ENCODE peak calls at places on chromosome 7, in ten cellular contexts. One of them, this sample, is unnamed.

GRCh38 chr7:98281757-98282652 is 519 bp downstream of the BRI3 start:
- DNase-seq in HCEC 1CT: no peak
- DNase-seq in PC-3: no peak
- DNase-seq in stimulated activated CD8-positive, alpha-beta memory T cell treated with anti-CD3 and anti-CD28 coated beads, Interleukin-7, amount 100 ng/mL, for 24 hours: no peak
- DNase-seq in Ammon's horn: no peak
- DNase-seq in H1: no peak
- DNase-seq in colonic mucosa: peak
- DNase-seq in OCI-LY7: peak
- DNase-seq in NCI-H460: no peak
- DNase-seq in activated CD4-positive, alpha-beta T cell treated with anti-CD3 and anti-CD28 coated beads, Interleukin-2, amount 10 ng/mL, durations not matched to agents 24 days and 14 days: no peak
- DNase-seq in this sample: peak

GRCh38 chr7:92723978-92724377 is 112.4 kb downstream of the CDK6 start:
- DNase-seq in colonic mucosa: no peak
- DNase-seq in stimulated activated CD8-positive, alpha-beta memory T cell treated with anti-CD3 and anti-CD28 coated beads, Interleukin-7, amount 100 ng/mL, for 24 hours: no peak
- DNase-seq in activated CD4-positive, alpha-beta T cell treated with anti-CD3 and anti-CD28 coated beads, Interleukin-2, amount 10 ng/mL, durations not matched to agents 24 days and 14 days: no peak
- DNase-seq in Ammon's horn: no peak
- DNase-seq in OCI-LY7: no peak
- DNase-seq in HCEC 1CT: no peak
- DNase-seq in NCI-H460: no peak
- DNase-seq in PC-3: no peak
- DNase-seq in H1: no peak
- DNase-seq in this sample: no peak

GRCh38 chr7:114865564-114865963 is 56.3 kb upstream of the MDFIC start:
- DNase-seq in Ammon's horn: peak
- DNase-seq in PC-3: peak
- DNase-seq in OCI-LY7: no peak
- DNase-seq in colonic mucosa: peak
- DNase-seq in stimulated activated CD8-positive, alpha-beta memory T cell treated with anti-CD3 and anti-CD28 coated beads, Interleukin-7, amount 100 ng/mL, for 24 hours: peak
- DNase-seq in activated CD4-positive, alpha-beta T cell treated with anti-CD3 and anti-CD28 coated beads, Interleukin-2, amount 10 ng/mL, durations not matched to agents 24 days and 14 days: peak
- DNase-seq in NCI-H460: peak
- DNase-seq in HCEC 1CT: peak
- DNase-seq in H1: peak
- DNase-seq in this sample: no peak

GRCh38 chr7:134493091-134493490 is 34.2 kb upstream of the AKR1B1 start:
- DNase-seq in stimulated activated CD8-positive, alpha-beta memory T cell treated with anti-CD3 and anti-CD28 coated beads, Interleukin-7, amount 100 ng/mL, for 24 hours: no peak
- DNase-seq in Ammon's horn: no peak
- DNase-seq in H1: no peak
- DNase-seq in OCI-LY7: no peak
- DNase-seq in HCEC 1CT: no peak
- DNase-seq in NCI-H460: no peak
- DNase-seq in activated CD4-positive, alpha-beta T cell treated with anti-CD3 and anti-CD28 coated beads, Interleukin-2, amount 10 ng/mL, durations not matched to agents 24 days and 14 days: no peak
- DNase-seq in colonic mucosa: no peak
- DNase-seq in PC-3: no peak
- DNase-seq in this sample: no peak

GRCh38 chr7:27814054-27814453 is 74.1 kb downstream of the TAX1BP1 start:
- DNase-seq in NCI-H460: no peak
- DNase-seq in colonic mucosa: no peak
- DNase-seq in stimulated activated CD8-positive, alpha-beta memory T cell treated with anti-CD3 and anti-CD28 coated beads, Interleukin-7, amount 100 ng/mL, for 24 hours: no peak
- DNase-seq in activated CD4-positive, alpha-beta T cell treated with anti-CD3 and anti-CD28 coated beads, Interleukin-2, amount 10 ng/mL, durations not matched to agents 24 days and 14 days: no peak
- DNase-seq in H1: no peak
- DNase-seq in OCI-LY7: no peak
- DNase-seq in PC-3: no peak
- DNase-seq in Ammon's horn: no peak
- DNase-seq in HCEC 1CT: no peak
- DNase-seq in this sample: no peak

GRCh38 chr7:68929712-68930395 is 668.4 kb upstream of the AUTS2 start:
- DNase-seq in colonic mucosa: no peak
- DNase-seq in OCI-LY7: no peak
- DNase-seq in stimulated activated CD8-positive, alpha-beta memory T cell treated with anti-CD3 and anti-CD28 coated beads, Interleukin-7, amount 100 ng/mL, for 24 hours: no peak
- DNase-seq in PC-3: no peak
- DNase-seq in activated CD4-positive, alpha-beta T cell treated with anti-CD3 and anti-CD28 coated beads, Interleukin-2, amount 10 ng/mL, durations not matched to agents 24 days and 14 days: no peak
- DNase-seq in Ammon's horn: no peak
- DNase-seq in NCI-H460: peak
- DNase-seq in H1: no peak
- DNase-seq in HCEC 1CT: no peak
- DNase-seq in this sample: no peak

GRCh38 chr7:131274986-131275385 is 52.7 kb upstream of the MKLN1 start:
- DNase-seq in OCI-LY7: no peak
- DNase-seq in colonic mucosa: no peak
- DNase-seq in NCI-H460: no peak
- DNase-seq in H1: no peak
- DNase-seq in activated CD4-positive, alpha-beta T cell treated with anti-CD3 and anti-CD28 coated beads, Interleukin-2, amount 10 ng/mL, durations not matched to agents 24 days and 14 days: no peak
- DNase-seq in PC-3: no peak
- DNase-seq in HCEC 1CT: no peak
- DNase-seq in Ammon's horn: no peak
- DNase-seq in stimulated activated CD8-positive, alpha-beta memory T cell treated with anti-CD3 and anti-CD28 coated beads, Interleukin-7, amount 100 ng/mL, for 24 hours: no peak
- DNase-seq in this sample: no peak

GRCh38 chr7:99190359-99191009 is 17.4 kb downstream of the KPNA7 start:
- DNase-seq in HCEC 1CT: no peak
- DNase-seq in OCI-LY7: no peak
- DNase-seq in stimulated activated CD8-positive, alpha-beta memory T cell treated with anti-CD3 and anti-CD28 coated beads, Interleukin-7, amount 100 ng/mL, for 24 hours: no peak
- DNase-seq in H1: no peak
- DNase-seq in Ammon's horn: no peak
- DNase-seq in activated CD4-positive, alpha-beta T cell treated with anti-CD3 and anti-CD28 coated beads, Interleukin-2, amount 10 ng/mL, durations not matched to agents 24 days and 14 days: no peak
- DNase-seq in NCI-H460: no peak
- DNase-seq in PC-3: no peak
- DNase-seq in colonic mucosa: no peak
- DNase-seq in this sample: no peak

GRCh38 chr7:94135180-94135579 is 131.0 kb upstream of the BET1 start:
- DNase-seq in PC-3: no peak
- DNase-seq in HCEC 1CT: no peak
- DNase-seq in NCI-H460: no peak
- DNase-seq in stimulated activated CD8-positive, alpha-beta memory T cell treated with anti-CD3 and anti-CD28 coated beads, Interleukin-7, amount 100 ng/mL, for 24 hours: no peak
- DNase-seq in colonic mucosa: no peak
- DNase-seq in Ammon's horn: no peak
- DNase-seq in H1: no peak
- DNase-seq in OCI-LY7: no peak
- DNase-seq in activated CD4-positive, alpha-beta T cell treated with anti-CD3 and anti-CD28 coated beads, Interleukin-2, amount 10 ng/mL, durations not matched to agents 24 days and 14 days: no peak
- DNase-seq in this sample: no peak

GRCh38 chr7:50739744-50740455 is 42.8 kb downstream of the GRB10 start:
- DNase-seq in HCEC 1CT: peak
- DNase-seq in NCI-H460: no peak
- DNase-seq in stimulated activated CD8-positive, alpha-beta memory T cell treated with anti-CD3 and anti-CD28 coated beads, Interleukin-7, amount 100 ng/mL, for 24 hours: peak
- DNase-seq in Ammon's horn: peak
- DNase-seq in activated CD4-positive, alpha-beta T cell treated with anti-CD3 and anti-CD28 coated beads, Interleukin-2, amount 10 ng/mL, durations not matched to agents 24 days and 14 days: peak
- DNase-seq in colonic mucosa: no peak
- DNase-seq in OCI-LY7: no peak
- DNase-seq in PC-3: no peak
- DNase-seq in H1: no peak
- DNase-seq in this sample: no peak

GRCh38 chr7:16594061-16594460 is 51.5 kb downstream of the ANKMY2 start:
- DNase-seq in Ammon's horn: no peak
- DNase-seq in colonic mucosa: no peak
- DNase-seq in NCI-H460: no peak
- DNase-seq in HCEC 1CT: peak
- DNase-seq in OCI-LY7: no peak
- DNase-seq in H1: no peak
- DNase-seq in activated CD4-positive, alpha-beta T cell treated with anti-CD3 and anti-CD28 coated beads, Interleukin-2, amount 10 ng/mL, durations not matched to agents 24 days and 14 days: no peak
- DNase-seq in stimulated activated CD8-positive, alpha-beta memory T cell treated with anti-CD3 and anti-CD28 coated beads, Interleukin-7, amount 100 ng/mL, for 24 hours: no peak
- DNase-seq in PC-3: peak
- DNase-seq in this sample: no peak

GRCh38 chr7:24049296-24049695 is 234.7 kb upstream of the NPY start:
- DNase-seq in stimulated activated CD8-positive, alpha-beta memory T cell treated with anti-CD3 and anti-CD28 coated beads, Interleukin-7, amount 100 ng/mL, for 24 hours: no peak
- DNase-seq in NCI-H460: no peak
- DNase-seq in H1: no peak
- DNase-seq in activated CD4-positive, alpha-beta T cell treated with anti-CD3 and anti-CD28 coated beads, Interleukin-2, amount 10 ng/mL, durations not matched to agents 24 days and 14 days: no peak
- DNase-seq in OCI-LY7: no peak
- DNase-seq in PC-3: no peak
- DNase-seq in Ammon's horn: no peak
- DNase-seq in colonic mucosa: no peak
- DNase-seq in HCEC 1CT: no peak
- DNase-seq in this sample: no peak

GRCh38 chr7:23277359-23277989 is 21.7 kb upstream of the MALSU1 start:
- DNase-seq in OCI-LY7: peak
- DNase-seq in H1: no peak
- DNase-seq in activated CD4-positive, alpha-beta T cell treated with anti-CD3 and anti-CD28 coated beads, Interleukin-2, amount 10 ng/mL, durations not matched to agents 24 days and 14 days: peak
- DNase-seq in Ammon's horn: peak
- DNase-seq in PC-3: peak
- DNase-seq in stimulated activated CD8-positive, alpha-beta memory T cell treated with anti-CD3 and anti-CD28 coated beads, Interleukin-7, amount 100 ng/mL, for 24 hours: no peak
- DNase-seq in HCEC 1CT: peak
- DNase-seq in NCI-H460: peak
- DNase-seq in colonic mucosa: peak
- DNase-seq in this sample: peak

GRCh38 chr7:11120068-11120664 is 146.5 kb downstream of the PHF14 start:
- DNase-seq in H1: no peak
- DNase-seq in Ammon's horn: no peak
- DNase-seq in stimulated activated CD8-positive, alpha-beta memory T cell treated with anti-CD3 and anti-CD28 coated beads, Interleukin-7, amount 100 ng/mL, for 24 hours: no peak
- DNase-seq in activated CD4-positive, alpha-beta T cell treated with anti-CD3 and anti-CD28 coated beads, Interleukin-2, amount 10 ng/mL, durations not matched to agents 24 days and 14 days: no peak
- DNase-seq in PC-3: no peak
- DNase-seq in NCI-H460: no peak
- DNase-seq in OCI-LY7: no peak
- DNase-seq in HCEC 1CT: no peak
- DNase-seq in colonic mucosa: no peak
- DNase-seq in this sample: no peak

GRCh38 chr7:1487466-1487865 is 16.7 kb downstream of the INTS1 start:
- DNase-seq in NCI-H460: no peak
- DNase-seq in activated CD4-positive, alpha-beta T cell treated with anti-CD3 and anti-CD28 coated beads, Interleukin-2, amount 10 ng/mL, durations not matched to agents 24 days and 14 days: no peak
- DNase-seq in colonic mucosa: no peak
- DNase-seq in OCI-LY7: no peak
- DNase-seq in HCEC 1CT: no peak
- DNase-seq in stimulated activated CD8-positive, alpha-beta memory T cell treated with anti-CD3 and anti-CD28 coated beads, Interleukin-7, amount 100 ng/mL, for 24 hours: no peak
- DNase-seq in PC-3: no peak
- DNase-seq in H1: no peak
- DNase-seq in Ammon's horn: no peak
- DNase-seq in this sample: no peak

GRCh38 chr7:18978108-18978495 is 139.3 kb downstream of the TWIST1 start:
- DNase-seq in activated CD4-positive, alpha-beta T cell treated with anti-CD3 and anti-CD28 coated beads, Interleukin-2, amount 10 ng/mL, durations not matched to agents 24 days and 14 days: no peak
- DNase-seq in NCI-H460: no peak
- DNase-seq in colonic mucosa: no peak
- DNase-seq in OCI-LY7: no peak
- DNase-seq in stimulated activated CD8-positive, alpha-beta memory T cell treated with anti-CD3 and anti-CD28 coated beads, Interleukin-7, amount 100 ng/mL, for 24 hours: no peak
- DNase-seq in H1: no peak
- DNase-seq in PC-3: peak
- DNase-seq in HCEC 1CT: peak
- DNase-seq in Ammon's horn: peak
- DNase-seq in this sample: no peak

GRCh38 chr7:95922191-95922590 is 149.8 kb downstream of the DYNC1I1 start:
- DNase-seq in HCEC 1CT: peak
- DNase-seq in NCI-H460: no peak
- DNase-seq in activated CD4-positive, alpha-beta T cell treated with anti-CD3 and anti-CD28 coated beads, Interleukin-2, amount 10 ng/mL, durations not matched to agents 24 days and 14 days: no peak
- DNase-seq in H1: no peak
- DNase-seq in stimulated activated CD8-positive, alpha-beta memory T cell treated with anti-CD3 and anti-CD28 coated beads, Interleukin-7, amount 100 ng/mL, for 24 hours: no peak
- DNase-seq in colonic mucosa: no peak
- DNase-seq in Ammon's horn: no peak
- DNase-seq in PC-3: peak
- DNase-seq in OCI-LY7: no peak
- DNase-seq in this sample: no peak

GRCh38 chr7:30140456-30140855 is 5.7 kb downstream of the MTURN start:
- DNase-seq in NCI-H460: no peak
- DNase-seq in Ammon's horn: no peak
- DNase-seq in OCI-LY7: no peak
- DNase-seq in PC-3: no peak
- DNase-seq in stimulated activated CD8-positive, alpha-beta memory T cell treated with anti-CD3 and anti-CD28 coated beads, Interleukin-7, amount 100 ng/mL, for 24 hours: no peak
- DNase-seq in colonic mucosa: no peak
- DNase-seq in H1: no peak
- DNase-seq in activated CD4-positive, alpha-beta T cell treated with anti-CD3 and anti-CD28 coated beads, Interleukin-2, amount 10 ng/mL, durations not matched to agents 24 days and 14 days: no peak
- DNase-seq in HCEC 1CT: no peak
- DNase-seq in this sample: peak

GRCh38 chr7:91276909-91277308 is 12.7 kb downstream of the FZD1 start:
- DNase-seq in stimulated activated CD8-positive, alpha-beta memory T cell treated with anti-CD3 and anti-CD28 coated beads, Interleukin-7, amount 100 ng/mL, for 24 hours: no peak
- DNase-seq in HCEC 1CT: no peak
- DNase-seq in NCI-H460: no peak
- DNase-seq in Ammon's horn: no peak
- DNase-seq in H1: no peak
- DNase-seq in activated CD4-positive, alpha-beta T cell treated with anti-CD3 and anti-CD28 coated beads, Interleukin-2, amount 10 ng/mL, durations not matched to agents 24 days and 14 days: no peak
- DNase-seq in colonic mucosa: no peak
- DNase-seq in PC-3: no peak
- DNase-seq in OCI-LY7: no peak
- DNase-seq in this sample: no peak

GRCh38 chr7:47738563-47739166 is 156.8 kb upstream of the TNS3 start:
- DNase-seq in stimulated activated CD8-positive, alpha-beta memory T cell treated with anti-CD3 and anti-CD28 coated beads, Interleukin-7, amount 100 ng/mL, for 24 hours: no peak
- DNase-seq in OCI-LY7: no peak
- DNase-seq in activated CD4-positive, alpha-beta T cell treated with anti-CD3 and anti-CD28 coated beads, Interleukin-2, amount 10 ng/mL, durations not matched to agents 24 days and 14 days: no peak
- DNase-seq in colonic mucosa: no peak
- DNase-seq in PC-3: no peak
- DNase-seq in NCI-H460: no peak
- DNase-seq in H1: no peak
- DNase-seq in Ammon's horn: no peak
- DNase-seq in HCEC 1CT: no peak
- DNase-seq in this sample: no peak

GRCh38 chr7:155862516-155863257 is 50.4 kb upstream of the SHH start:
- DNase-seq in OCI-LY7: no peak
- DNase-seq in H1: peak
- DNase-seq in colonic mucosa: peak
- DNase-seq in PC-3: no peak
- DNase-seq in HCEC 1CT: no peak
- DNase-seq in stimulated activated CD8-positive, alpha-beta memory T cell treated with anti-CD3 and anti-CD28 coated beads, Interleukin-7, amount 100 ng/mL, for 24 hours: no peak
- DNase-seq in NCI-H460: no peak
- DNase-seq in activated CD4-positive, alpha-beta T cell treated with anti-CD3 and anti-CD28 coated beads, Interleukin-2, amount 10 ng/mL, durations not matched to agents 24 days and 14 days: no peak
- DNase-seq in Ammon's horn: no peak
- DNase-seq in this sample: no peak

GRCh38 chr7:114269714-114270113 is 144.9 kb upstream of the FOXP2 start:
- DNase-seq in HCEC 1CT: no peak
- DNase-seq in activated CD4-positive, alpha-beta T cell treated with anti-CD3 and anti-CD28 coated beads, Interleukin-2, amount 10 ng/mL, durations not matched to agents 24 days and 14 days: no peak
- DNase-seq in OCI-LY7: no peak
- DNase-seq in stimulated activated CD8-positive, alpha-beta memory T cell treated with anti-CD3 and anti-CD28 coated beads, Interleukin-7, amount 100 ng/mL, for 24 hours: no peak
- DNase-seq in NCI-H460: no peak
- DNase-seq in PC-3: no peak
- DNase-seq in H1: no peak
- DNase-seq in colonic mucosa: no peak
- DNase-seq in Ammon's horn: no peak
- DNase-seq in this sample: no peak

GRCh38 chr7:101913876-101914275 is 96.5 kb downstream of the CUX1 start:
- DNase-seq in NCI-H460: no peak
- DNase-seq in H1: no peak
- DNase-seq in HCEC 1CT: no peak
- DNase-seq in stimulated activated CD8-positive, alpha-beta memory T cell treated with anti-CD3 and anti-CD28 coated beads, Interleukin-7, amount 100 ng/mL, for 24 hours: no peak
- DNase-seq in Ammon's horn: no peak
- DNase-seq in PC-3: no peak
- DNase-seq in activated CD4-positive, alpha-beta T cell treated with anti-CD3 and anti-CD28 coated beads, Interleukin-2, amount 10 ng/mL, durations not matched to agents 24 days and 14 days: no peak
- DNase-seq in colonic mucosa: no peak
- DNase-seq in OCI-LY7: no peak
- DNase-seq in this sample: peak

GRCh38 chr7:110839866-110840265 is 251.1 kb upstream of the LRRN3 start:
- DNase-seq in stimulated activated CD8-positive, alpha-beta memory T cell treated with anti-CD3 and anti-CD28 coated beads, Interleukin-7, amount 100 ng/mL, for 24 hours: no peak
- DNase-seq in NCI-H460: no peak
- DNase-seq in PC-3: peak
- DNase-seq in HCEC 1CT: peak
- DNase-seq in Ammon's horn: peak
- DNase-seq in colonic mucosa: no peak
- DNase-seq in H1: no peak
- DNase-seq in activated CD4-positive, alpha-beta T cell treated with anti-CD3 and anti-CD28 coated beads, Interleukin-2, amount 10 ng/mL, durations not matched to agents 24 days and 14 days: no peak
- DNase-seq in OCI-LY7: no peak
- DNase-seq in this sample: no peak

GRCh38 chr7:50317221-50317678 is 12.7 kb downstream of the IKZF1 start:
- DNase-seq in HCEC 1CT: no peak
- DNase-seq in PC-3: no peak
- DNase-seq in Ammon's horn: no peak
- DNase-seq in activated CD4-positive, alpha-beta T cell treated with anti-CD3 and anti-CD28 coated beads, Interleukin-2, amount 10 ng/mL, durations not matched to agents 24 days and 14 days: peak
- DNase-seq in colonic mucosa: no peak
- DNase-seq in NCI-H460: no peak
- DNase-seq in stimulated activated CD8-positive, alpha-beta memory T cell treated with anti-CD3 and anti-CD28 coated beads, Interleukin-7, amount 100 ng/mL, for 24 hours: no peak
- DNase-seq in OCI-LY7: no peak
- DNase-seq in H1: no peak
- DNase-seq in this sample: peak

GRCh38 chr7:98826811-98827231 is 43.0 kb downstream of the TMEM130 start:
- DNase-seq in HCEC 1CT: no peak
- DNase-seq in Ammon's horn: peak
- DNase-seq in OCI-LY7: no peak
- DNase-seq in stimulated activated CD8-positive, alpha-beta memory T cell treated with anti-CD3 and anti-CD28 coated beads, Interleukin-7, amount 100 ng/mL, for 24 hours: no peak
- DNase-seq in colonic mucosa: no peak
- DNase-seq in PC-3: peak
- DNase-seq in activated CD4-positive, alpha-beta T cell treated with anti-CD3 and anti-CD28 coated beads, Interleukin-2, amount 10 ng/mL, durations not matched to agents 24 days and 14 days: no peak
- DNase-seq in NCI-H460: no peak
- DNase-seq in H1: no peak
- DNase-seq in this sample: no peak

GRCh38 chr7:16891874-16892620 is 10.3 kb upstream of the AGR3 start:
- DNase-seq in activated CD4-positive, alpha-beta T cell treated with anti-CD3 and anti-CD28 coated beads, Interleukin-2, amount 10 ng/mL, durations not matched to agents 24 days and 14 days: no peak
- DNase-seq in stimulated activated CD8-positive, alpha-beta memory T cell treated with anti-CD3 and anti-CD28 coated beads, Interleukin-7, amount 100 ng/mL, for 24 hours: no peak
- DNase-seq in colonic mucosa: no peak
- DNase-seq in NCI-H460: no peak
- DNase-seq in Ammon's horn: no peak
- DNase-seq in HCEC 1CT: no peak
- DNase-seq in OCI-LY7: no peak
- DNase-seq in H1: no peak
- DNase-seq in PC-3: peak
- DNase-seq in this sample: no peak

GRCh38 chr7:84336303-84336702 is 141.7 kb upstream of the SEMA3A start:
- DNase-seq in HCEC 1CT: no peak
- DNase-seq in colonic mucosa: no peak
- DNase-seq in OCI-LY7: no peak
- DNase-seq in NCI-H460: no peak
- DNase-seq in activated CD4-positive, alpha-beta T cell treated with anti-CD3 and anti-CD28 coated beads, Interleukin-2, amount 10 ng/mL, durations not matched to agents 24 days and 14 days: no peak
- DNase-seq in Ammon's horn: no peak
- DNase-seq in stimulated activated CD8-positive, alpha-beta memory T cell treated with anti-CD3 and anti-CD28 coated beads, Interleukin-7, amount 100 ng/mL, for 24 hours: no peak
- DNase-seq in H1: no peak
- DNase-seq in PC-3: no peak
- DNase-seq in this sample: no peak